ENCODE peak calls at places on chromosomes 1 and 21, in four cellular contexts. W, V, E and F are unnamed samples. For H3K4me1, the result is how much of the 10 kb centered on the place peaks cover.

GRCh38 chr21:15289896-15290841 is 225.4 kb upstream of the NRIP1 start:
- DNase-seq in W (no peak), V (no peak), E (peak), F (no peak)

GRCh38 chr1:209248649-209249279 is 334.8 kb upstream of the CAMK1G start:
- DNase-seq in W (peak), V (peak), E (peak), F (peak)

GRCh38 chr1:208120426-208120790 is 123.8 kb downstream of the PLXNA2 start:
- DNase-seq in W (no peak), V (no peak), E (no peak), F (no peak)

GRCh38 chr21:17802568-17802967 is 16.6 kb downstream of the C21orf91 start:
- DNase-seq in W (no peak), V (no peak), E (no peak), F (no peak)

GRCh38 chr1:41420351-41420750 is 59.1 kb downstream of the FOXO6 start:
- DNase-seq in W (no peak), V (no peak), E (no peak), F (no peak)

GRCh38 chr1:3577300-3577699 is 34.0 kb downstream of the MEGF6 start:
- DNase-seq in W (no peak), V (no peak), E (no peak), F (no peak)

GRCh38 chr1:204735042-204735441 is 49.5 kb upstream of the LRRN2 start:
- DNase-seq in W (no peak), V (no peak), E (no peak), F (no peak)

GRCh38 chr1:242449211-242449610 is 75.3 kb downstream of the PLD5 start:
- DNase-seq in W (no peak), V (no peak), E (no peak), F (no peak)

GRCh38 chr21:31524140-31524539 is 135.4 kb upstream of the SOD1 start:
- DNase-seq in W (no peak), V (no peak), E (no peak), F (no peak)

GRCh38 chr21:31529406-31529805 is 130.1 kb upstream of the SOD1 start:
- DNase-seq in W (no peak), V (no peak), E (no peak), F (no peak)

GRCh38 chr21:31521515-31521914 is 138.0 kb upstream of the SOD1 start:
- DNase-seq in W (no peak), V (no peak), E (no peak), F (no peak)

GRCh38 chr21:31530364-31530763 is 129.1 kb upstream of the SOD1 start:
- DNase-seq in W (no peak), V (no peak), E (no peak), F (no peak)

GRCh38 chr21:31526040-31526439 is 133.5 kb upstream of the SOD1 start:
- DNase-seq in W (no peak), V (no peak), E (no peak), F (no peak)
- H3K27ac ChIP-seq in W (no peak), V (no peak), E (no peak), F (no peak)

GRCh38 chr1:87787551-87787950 is 458.9 kb downstream of the LMO4 start:
- DNase-seq in W (no peak), V (no peak), E (no peak), F (no peak)

GRCh38 chr1:87786861-87787548 is 458.3 kb downstream of the LMO4 start:
- DNase-seq in W (no peak), V (no peak), E (no peak), F (no peak)

GRCh38 chr1:87794788-87795614 is 466.3 kb downstream of the LMO4 start:
- DNase-seq in W (no peak), V (no peak), E (no peak), F (no peak)

GRCh38 chr1:87792094-87792493 is 463.4 kb downstream of the LMO4 start:
- DNase-seq in W (no peak), V (no peak), E (no peak), F (no peak)

GRCh38 chr1:87790756-87791155 is 462.1 kb downstream of the LMO4 start:
- DNase-seq in W (no peak), V (no peak), E (no peak), F (no peak)
- H3K4me1 ChIP-seq in W (under half), V (under half), E (under half), F (under half)

GRCh38 chr1:109983380-109984189 is 980 bp upstream of the AHCYL1 start:
- DNase-seq in W (no peak), V (no peak), E (no peak), F (no peak)
- TF ChIP-seq POLR2AphosphoS5 in W (no peak), V (no peak), E (no peak), F (no peak)

GRCh38 chr1:180175291-180175690 is 20.6 kb downstream of the QSOX1 start:
- DNase-seq in W (no peak), V (no peak), E (no peak), F (no peak)
- H3K27ac ChIP-seq in W (no peak), V (no peak), E (no peak), F (no peak)

GRCh38 chr1:8379513-8380186 is 61.7 kb downstream of the SLC45A1 start:
- DNase-seq in W (no peak), V (no peak), E (no peak), F (no peak)
- H3K4me1 ChIP-seq in W (half or more), V (half or more), E (under half), F (under half)

DNA sequence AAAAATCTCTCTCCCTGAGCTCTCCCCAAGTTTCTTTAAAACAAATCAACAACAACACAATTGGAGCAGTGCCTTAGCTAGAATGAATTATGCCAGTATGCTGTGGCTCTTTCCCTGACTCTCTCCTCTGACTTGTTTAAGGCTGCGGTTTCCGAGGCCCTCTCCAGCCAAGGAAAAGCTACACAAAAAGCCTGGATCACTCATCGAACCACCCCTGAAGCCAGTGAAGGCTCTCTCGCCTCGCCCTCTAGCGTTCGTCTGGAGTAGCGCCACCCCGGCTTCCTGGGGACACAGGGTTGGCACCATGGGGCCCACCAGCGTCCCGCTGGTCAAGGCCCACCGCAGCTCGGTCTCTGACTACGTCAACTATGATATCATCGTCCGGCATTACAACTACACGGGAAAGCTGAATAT is 1.9 kb downstream of the S1PR1 start:
- DNase-seq in W (peak), V (peak), E (peak), F (peak)
- TF ChIP-seq POLR2AphosphoS5 in W (no peak), V (peak), E (peak), F (no peak)

GRCh38 chr1:247953409-247953808 is 4.8 kb downstream of the OR2L8 start:
- DNase-seq in W (no peak), V (no peak), E (no peak), F (no peak)

GRCh38 chr1:247942624-247943023 is 6.0 kb upstream of the OR2L8 start:
- DNase-seq in W (no peak), V (no peak), E (no peak), F (no peak)

GRCh38 chr1:247948558-247948957 is at the start of gene OR2L8:
- DNase-seq in W (no peak), V (no peak), E (no peak), F (no peak)
- H3K27ac ChIP-seq in W (no peak), V (no peak), E (no peak), F (no peak)

DNA sequence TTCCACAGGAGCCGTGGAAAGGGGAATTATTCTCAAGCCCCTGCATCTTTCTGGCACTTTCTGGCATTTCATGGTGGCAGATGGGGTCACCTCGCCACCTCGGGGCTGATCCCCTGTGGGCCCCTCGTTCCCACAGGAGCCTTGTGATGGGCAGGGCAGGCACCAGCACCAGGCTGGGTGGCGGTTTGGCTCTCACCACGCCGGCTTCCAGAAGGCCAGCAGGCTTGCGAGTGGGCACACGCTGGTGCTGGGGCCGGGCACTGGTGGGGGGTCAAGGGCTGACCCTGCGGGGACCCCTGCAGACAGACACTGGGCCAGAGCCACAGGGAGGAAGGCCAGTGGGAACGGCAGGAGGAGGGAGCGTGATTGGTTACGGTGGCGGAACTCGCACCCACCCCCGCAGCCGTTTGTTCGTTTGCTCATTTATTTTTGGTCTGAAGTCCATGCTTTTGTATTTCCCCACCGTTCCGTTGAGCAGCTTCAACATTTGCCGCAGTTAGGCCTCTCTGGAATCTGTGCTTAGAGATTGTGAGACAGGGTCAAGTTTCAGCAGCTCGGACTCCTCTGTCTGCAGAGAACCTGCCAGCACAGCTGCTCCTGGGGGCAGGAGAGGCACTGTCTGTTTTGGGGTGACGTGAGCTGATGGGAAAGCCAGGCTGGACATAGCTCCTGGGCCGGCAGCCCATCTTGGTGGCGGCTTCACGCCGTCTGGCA is 5.3 kb downstream of the COL18A1 start:
- DNase-seq in W (no peak), V (no peak), E (no peak), F (no peak)
- H3K4me1 ChIP-seq in W (half or more), V (half or more), E (under half), F (under half)

GRCh38 chr21:38476385-38476784 is 21.9 kb downstream of the ERG start:
- DNase-seq in W (no peak), V (no peak), E (no peak), F (no peak)
- TF ChIP-seq POLR2AphosphoS5 in W (no peak), V (peak), E (no peak), F (no peak)